ENCODE peak calls at places on chromosomes 7 and 10, in six cellular contexts. L is mucosa of descending colon, F is lung, M is pancreas, T is mammary epithelial cell, I is brain microvascular endothelial cell. E is an unnamed sample.

GRCh38 chr10:79230563-79231249 is 116.6 kb upstream of the PPIF start:
- DNase-seq in L (no peak), F (no peak), M (no peak), T (no peak), I (no peak), E (no peak)

GRCh38 chr7:72405389-72405788 is 6.7 kb downstream of the CALN1 start:
- DNase-seq in L (no peak), F (no peak), M (no peak), T (peak), I (no peak), E (no peak)

GRCh38 chr10:121437596-121437995 is 160.6 kb downstream of the FGFR2 start:
- DNase-seq in L (no peak), F (peak), M (no peak), T (no peak), I (no peak), E (no peak)

GRCh38 chr10:115772606-115773005 is 500.4 kb downstream of the GFRA1 start:
- DNase-seq in L (no peak), F (no peak), M (no peak), T (peak), I (peak), E (no peak)

GRCh38 chr10:23081891-23082290 is 13.5 kb upstream of the MSRB2 start:
- DNase-seq in L (no peak), F (no peak), M (no peak), T (no peak), I (no peak), E (no peak)

GRCh38 chr10:7797582-7797981 is 9.6 kb downstream of the ATP5F1C start:
- DNase-seq in L (no peak), F (no peak), M (no peak), T (peak), I (peak), E (no peak)

GRCh38 chr10:129690248-129691070 is 223.4 kb downstream of the MGMT start:
- DNase-seq in L (no peak), F (no peak), M (no peak), T (peak), I (no peak), E (no peak)

GRCh38 chr10:119496282-119496681 is 46.2 kb downstream of the RGS10 start:
- DNase-seq in L (no peak), F (no peak), M (no peak), T (no peak), I (no peak), E (no peak)

GRCh38 chr10:88158506-88159123 is 295.2 kb downstream of the PTEN start:
- DNase-seq in L (no peak), F (no peak), M (no peak), T (no peak), I (no peak), E (no peak)

GRCh38 chr7:54072710-54073109 is 469.5 kb upstream of the VSTM2A start:
- DNase-seq in L (no peak), F (no peak), M (no peak), T (no peak), I (no peak), E (no peak)

GRCh38 chr7:73717025-73717807 is 2.3 kb downstream of the STX1A start:
- DNase-seq in L (no peak), F (no peak), M (no peak), T (no peak), I (peak), E (no peak)

GRCh38 chr10:59027975-59028640 is 148.3 kb upstream of the PHYHIPL start:
- DNase-seq in L (no peak), F (no peak), M (no peak), T (peak), I (peak), E (no peak)

GRCh38 chr10:122258136-122259074 is 12.7 kb upstream of the BTBD16 start:
- DNase-seq in L (no peak), F (no peak), M (no peak), T (no peak), I (no peak), E (no peak)

GRCh38 chr7:108464743-108465142 is 8.5 kb upstream of the NRCAM start:
- DNase-seq in L (no peak), F (no peak), M (no peak), T (no peak), I (no peak), E (no peak)

GRCh38 chr7:77696643-77697534 is 630 bp downstream of the RSBN1L start:
- DNase-seq in L (peak), F (peak), M (peak), T (peak), I (peak), E (no peak)

GRCh38 chr7:90708841-90709317 is 112.8 kb downstream of the CDK14 start:
- DNase-seq in L (peak), F (no peak), M (peak), T (no peak), I (no peak), E (no peak)

GRCh38 chr7:76054129-76055120 is 6.5 kb downstream of the MDH2 start:
- DNase-seq in L (no peak), F (no peak), M (peak), T (peak), I (peak), E (no peak)

GRCh38 chr10:120823251-120823650 is 27.9 kb upstream of the WDR11 start:
- DNase-seq in L (no peak), F (no peak), M (no peak), T (no peak), I (no peak), E (no peak)

GRCh38 chr7:155972651-155973349 is 160.5 kb upstream of the SHH start:
- DNase-seq in L (no peak), F (no peak), M (no peak), T (no peak), I (no peak), E (no peak)

GRCh38 chr10:103554488-103555320 is 61.2 kb downstream of the NEURL1 start:
- DNase-seq in L (peak), F (no peak), M (peak), T (peak), I (peak), E (no peak)

GRCh38 chr7:35313575-35313974 is 59.7 kb upstream of the TBX20 start:
- DNase-seq in L (no peak), F (no peak), M (no peak), T (no peak), I (no peak), E (no peak)

GRCh38 chr10:35271086-35271834 is 65.0 kb upstream of the CCNY start:
- DNase-seq in L (no peak), F (no peak), M (no peak), T (no peak), I (no peak), E (no peak)

GRCh38 chr10:131059881-131060280 is 251.6 kb downstream of the TCERG1L start:
- DNase-seq in L (no peak), F (no peak), M (no peak), T (no peak), I (no peak), E (no peak)

GRCh38 chr10:131061221-131061620 is 250.3 kb downstream of the TCERG1L start:
- DNase-seq in L (no peak), F (no peak), M (no peak), T (no peak), I (no peak), E (no peak)

GRCh38 chr10:131065673-131066331 is 245.7 kb downstream of the TCERG1L start:
- DNase-seq in L (peak), F (no peak), M (no peak), T (no peak), I (no peak), E (no peak)

GRCh38 chr10:131062621-131063260 is 248.8 kb downstream of the TCERG1L start:
- DNase-seq in L (no peak), F (no peak), M (no peak), T (no peak), I (no peak), E (no peak)

GRCh38 chr10:131063311-131063710 is 248.2 kb downstream of the TCERG1L start:
- DNase-seq in L (no peak), F (no peak), M (no peak), T (no peak), I (no peak), E (no peak)
- TF ChIP-seq CTCF in L (no peak), F (no peak), M (no peak), T (no peak), I (no peak), E (no peak)

DNA sequence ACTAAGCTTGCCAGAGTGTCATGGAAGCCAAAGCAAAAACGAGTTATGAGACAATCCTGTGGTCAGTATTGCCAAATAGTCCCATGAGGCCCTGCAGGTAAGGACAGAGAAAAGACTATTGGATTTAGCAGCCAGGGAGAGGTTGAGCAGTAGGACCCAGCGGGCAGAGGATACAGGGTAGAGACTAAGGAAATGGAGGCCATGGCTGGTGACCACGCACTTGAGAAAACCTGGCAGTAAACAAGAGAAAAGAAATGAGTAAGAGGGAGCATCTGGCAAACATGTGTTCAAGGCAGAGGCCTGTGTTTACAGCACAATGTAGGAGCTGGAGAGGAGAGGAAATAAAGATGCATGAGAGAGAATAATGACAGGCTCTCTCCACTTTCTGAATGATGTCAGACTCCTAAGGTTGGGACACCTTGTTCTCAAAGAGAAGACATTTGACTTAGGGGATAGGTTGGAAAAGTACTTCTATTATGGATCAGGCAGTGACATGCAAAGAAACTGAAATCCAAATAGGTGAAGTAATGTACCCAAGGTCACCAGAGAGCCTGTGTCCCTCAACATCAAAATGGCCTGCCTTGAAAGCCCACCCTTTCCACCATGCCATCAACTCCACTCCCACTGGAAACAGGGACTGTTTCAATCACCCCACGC is 9.0 kb downstream of the CREB3L2 start:
- DNase-seq in L (peak), F (no peak), M (no peak), T (peak), I (peak), E (no peak)
- H3K4me3 ChIP-seq in L (no peak), F (no peak), M (no peak), T (no peak), I (no peak), E (no peak)

GRCh38 chr10:77685494-77685893 is 47.9 kb upstream of the KCNMA1 start:
- DNase-seq in L (no peak), F (no peak), M (no peak), T (no peak), I (no peak), E (no peak)
- TF ChIP-seq CTCF in L (no peak), F (no peak), M (no peak), T (no peak), I (peak), E (no peak)

GRCh38 chr7:137900137-137900536 is 53.4 kb upstream of the DGKI start:
- DNase-seq in L (no peak), F (no peak), M (no peak), T (no peak), I (no peak), E (no peak)
- H3K4me3 ChIP-seq in L (no peak), F (no peak), M (no peak), T (no peak), I (no peak), E (no peak)

GRCh38 chr7:96179863-96180262 is 142.0 kb downstream of the SLC25A13 start:
- DNase-seq in L (no peak), F (no peak), M (no peak), T (no peak), I (no peak), E (no peak)
- TF ChIP-seq CTCF in L (no peak), F (no peak), M (no peak), T (no peak), I (no peak), E (peak)

DNA sequence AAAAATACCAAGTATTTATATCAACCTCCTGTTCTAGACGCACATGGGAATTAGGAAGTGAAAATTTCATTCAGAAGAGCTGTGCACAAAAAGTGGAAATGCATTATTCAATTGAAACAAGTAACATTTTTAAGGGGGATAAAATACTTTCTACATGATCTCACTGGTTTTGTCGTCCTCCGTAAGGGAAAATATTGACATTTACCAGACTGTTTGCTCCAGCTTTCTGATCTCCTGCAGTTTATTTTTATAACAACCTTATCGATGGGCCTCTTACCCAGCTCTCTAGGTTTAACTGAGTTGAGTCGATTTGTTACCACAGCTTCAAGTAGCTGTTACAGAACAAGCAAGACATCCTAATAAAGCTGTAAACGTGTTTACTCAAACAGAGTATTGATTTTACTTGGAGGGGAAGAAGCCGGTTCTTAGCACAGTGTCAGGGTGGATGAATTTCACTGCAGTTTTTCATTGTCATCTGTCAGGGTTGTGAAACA is 142.7 kb upstream of the KAT6B start:
- DNase-seq in L (no peak), F (no peak), M (peak), T (no peak), I (no peak), E (peak)
- H3K4me3 ChIP-seq in L (no peak), F (no peak), M (no peak), T (no peak), I (no peak), E (no peak)